ENCODE peak calls at places on chromosome 11, in four cellular contexts. M, O, U and N are unnamed samples.

GRCh38 chr11:128544625-128545024 is 42.7 kb downstream of the ETS1 start:
- DNase-seq in M (no peak), O (no peak), U (peak; percentile 55), N (no peak)

GRCh38 chr11:96278039-96278897 is 64.7 kb downstream of the MAML2 start:
- DNase-seq in M (no peak), O (no peak), U (no peak), N (no peak)

GRCh38 chr11:117885777-117886176 is 9.3 kb upstream of the FXYD6 start:
- DNase-seq in M (no peak), O (no peak), U (no peak), N (peak; percentile 90)

GRCh38 chr11:46920709-46921108 is 2.4 kb upstream of the LRP4 start:
- DNase-seq in M (peak; percentile 97), O (no peak), U (peak; percentile 93), N (no peak)

GRCh38 chr11:67997460-67997921 is 6.4 kb downstream of the UNC93B1 start:
- DNase-seq in M (no peak), O (no peak), U (no peak), N (no peak)

GRCh38 chr11:96213500-96213899 is 129.5 kb downstream of the MAML2 start:
- DNase-seq in M (no peak), O (peak; percentile 44), U (no peak), N (no peak)

GRCh38 chr11:86636275-86636674 is 36.1 kb downstream of the ME3 start:
- DNase-seq in M (no peak), O (no peak), U (no peak), N (no peak)

GRCh38 chr11:113376156-113376555 is 11.4 kb upstream of the ANKK1 start:
- DNase-seq in M (no peak), O (no peak), U (peak; percentile 6), N (no peak)

GRCh38 chr11:55172734-55173415 is 89.1 kb upstream of the TRIM48 start:
- DNase-seq in M (no peak), O (no peak), U (no peak), N (no peak)

GRCh38 chr11:101034076-101034475 is 95.5 kb downstream of the PGR start:
- DNase-seq in M (no peak), O (no peak), U (no peak), N (no peak)

GRCh38 chr11:68961245-68961644 is 19.5 kb downstream of the MRGPRD start:
- DNase-seq in M (peak; percentile 24), O (no peak), U (no peak), N (no peak)

GRCh38 chr11:131481317-131481716 is 110.9 kb downstream of the NTM start:
- DNase-seq in M (no peak), O (no peak), U (no peak), N (no peak)

GRCh38 chr11:96748639-96749370 is 359.0 kb downstream of the JRKL start:
- DNase-seq in M (no peak), O (no peak), U (no peak), N (no peak)

GRCh38 chr11:103534959-103535358 is 425.7 kb downstream of the DYNC2H1 start:
- DNase-seq in M (no peak), O (no peak), U (no peak), N (no peak)
- H3K4me3 ChIP-seq in M (no peak overlapping the region), O (no peak overlapping the region), U (no peak overlapping the region), N (peak overlapping the region; percentile 65)

DNA sequence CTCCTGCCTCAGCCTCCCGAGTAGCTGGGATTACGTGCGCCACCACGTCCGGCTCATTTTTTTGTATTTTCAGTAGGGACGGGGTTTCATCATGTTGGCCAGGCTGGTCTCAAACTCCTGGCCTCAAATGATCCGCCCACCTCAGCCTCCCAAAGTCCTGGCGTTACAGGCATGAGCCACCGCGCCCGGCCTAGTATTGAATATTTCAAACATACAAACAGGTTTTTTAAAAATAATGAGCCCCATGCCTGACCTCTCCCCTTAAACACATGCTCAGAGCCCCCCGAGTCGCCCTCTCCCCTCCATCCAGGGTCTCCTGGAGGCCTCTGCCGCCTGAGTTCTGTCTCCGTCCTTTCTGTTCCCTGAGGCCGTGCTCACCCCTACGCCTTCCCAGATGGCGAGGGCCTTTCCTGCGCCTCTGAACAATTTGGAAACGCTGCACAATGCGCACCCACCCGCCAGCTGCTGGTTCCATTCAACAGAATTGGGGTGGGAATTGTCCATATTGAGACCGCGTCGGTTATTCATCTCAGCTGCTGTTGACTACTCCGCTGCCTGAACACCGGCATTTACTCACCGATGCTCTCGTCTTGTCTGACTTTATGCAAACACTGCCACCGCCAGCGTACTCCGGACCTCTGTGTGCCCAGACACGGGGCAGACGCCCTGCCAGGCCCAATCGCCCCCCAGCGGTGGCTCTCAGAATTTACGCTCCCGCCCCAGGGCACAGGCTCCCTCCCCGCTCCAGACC is 13.6 kb upstream of the RNH1 start:
- DNase-seq in M (no peak), O (no peak), U (no peak), N (no peak)
- H3K4me3 ChIP-seq in M (no peak overlapping the region), O (no peak overlapping the region), U (no peak overlapping the region), N (no peak overlapping the region)

DNA sequence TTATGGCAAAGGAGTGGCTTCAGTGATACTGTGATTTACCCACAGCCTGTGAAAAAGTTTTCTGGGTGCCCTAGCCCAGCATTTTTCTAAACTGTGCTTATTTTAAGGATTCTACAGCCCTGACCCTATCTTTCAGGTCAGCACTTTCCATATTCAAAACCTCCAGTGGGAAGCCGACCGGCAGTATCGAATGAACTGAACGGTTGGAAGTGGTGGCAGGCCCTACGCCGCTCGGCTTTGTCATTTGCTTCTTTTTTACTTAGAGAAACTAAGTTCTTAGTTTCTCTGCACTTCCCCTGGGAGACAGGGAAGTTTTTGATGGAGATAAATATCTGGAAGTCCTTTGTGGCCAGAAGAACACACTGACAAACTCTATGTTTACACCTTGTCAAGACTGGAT is 994 bp downstream of the GLB1L2 start:
- DNase-seq in M (no peak), O (no peak), U (no peak), N (no peak)
- H3K4me3 ChIP-seq in M (no peak overlapping the region), O (peak overlapping the region; percentile 65), U (no peak overlapping the region), N (no peak overlapping the region)

GRCh38 chr11:114439229-114440120 is at the start of gene REXO2:
- DNase-seq in M (peak; percentile 94), O (peak; percentile 91), U (peak; percentile 80), N (peak; percentile 95)

GRCh38 chr11:114442559-114442958 is 3.3 kb downstream of the REXO2 start:
- DNase-seq in M (no peak), O (no peak), U (no peak), N (no peak)

GRCh38 chr11:114441921-114442320 is 2.7 kb downstream of the REXO2 start:
- DNase-seq in M (no peak), O (no peak), U (no peak), N (no peak)

GRCh38 chr11:114440121-114440860 is 1.0 kb downstream of the REXO2 start:
- DNase-seq in M (no peak), O (no peak), U (no peak), N (no peak)

GRCh38 chr11:114440971-114441810 is 1.9 kb downstream of the REXO2 start:
- DNase-seq in M (no peak), O (no peak), U (no peak), N (no peak)
- H3K4me3 ChIP-seq in M (peak overlapping the region; percentile 83), O (peak overlapping the region; percentile 82), U (peak overlapping the region; percentile 99), N (peak overlapping the region; percentile 93)

GRCh38 chr11:72885853-72886252 is 71.6 kb downstream of the ATG16L2 start:
- DNase-seq in M (no peak), O (no peak), U (no peak), N (no peak)
- H3K4me3 ChIP-seq in M (no peak overlapping the region), O (no peak overlapping the region), U (no peak overlapping the region), N (no peak overlapping the region)

DNA sequence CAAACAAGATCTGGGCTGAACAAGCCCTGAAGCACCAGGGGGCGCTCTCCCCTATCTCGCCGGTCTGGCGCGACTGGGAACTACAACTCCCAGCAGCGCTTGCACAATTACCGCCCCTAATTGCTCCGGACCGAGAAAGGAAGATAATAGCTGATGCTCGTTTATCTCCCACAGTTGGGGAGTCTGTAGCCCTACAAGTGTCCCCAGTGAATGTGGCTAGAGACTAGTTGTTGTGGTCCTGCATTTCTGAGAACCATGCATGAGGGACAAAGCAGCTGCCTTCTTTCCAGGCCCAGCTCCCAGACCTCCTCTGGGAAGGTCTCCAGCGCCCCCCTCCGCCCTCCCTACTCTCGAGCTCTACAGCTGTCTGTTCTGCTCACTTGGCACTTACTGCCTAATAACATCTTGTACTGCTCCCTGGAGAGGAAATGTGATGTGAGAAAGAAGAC is 34.4 kb downstream of the NRXN2 start:
- DNase-seq in M (peak; percentile 84), O (peak; percentile 90), U (peak; percentile 50), N (peak; percentile 89)
- H3K4me3 ChIP-seq in M (peak overlapping the region; percentile 47), O (peak overlapping the region; percentile 35), U (peak overlapping the region; percentile 59), N (peak overlapping the region; percentile 70)